ENCODE peak calls at places on chromosomes 1 and 21, in ten cellular contexts. T is GM12865, L is BE2C, M is esophagus muscularis mucosa, G is colonic mucosa, D is body of pancreas, K is AG04450, X is stomach, Y is lower leg skin, P is ovary. O is an unnamed sample.

GRCh38 chr1:213989740-213990472 is 2.1 kb downstream of the PROX1 start:
- DNase-seq in Y (no peak), K (no peak), P (no peak), X (no peak), T (no peak), M (peak), L (peak), D (peak), G (peak), O (no peak)

GRCh38 chr1:155934933-155935590 is 849 bp upstream of the KHDC4 start:
- DNase-seq in L (no peak), K (no peak), X (no peak), M (no peak), D (no peak), T (no peak), P (no peak), Y (peak), G (no peak), O (no peak)

GRCh38 chr1:232463226-232463625 is 166.7 kb downstream of the SIPA1L2 start:
- DNase-seq in M (no peak), T (no peak), D (no peak), G (no peak), L (no peak), P (no peak), X (no peak), Y (no peak), K (no peak), O (no peak)

GRCh38 chr1:63857478-63857877 is 83.7 kb downstream of the ROR1 start:
- DNase-seq in D (no peak), Y (no peak), P (no peak), K (no peak), X (no peak), L (no peak), T (no peak), M (no peak), G (no peak), O (no peak)

GRCh38 chr1:42876009-42876408 is 29.6 kb downstream of the ZNF691 start:
- DNase-seq in P (no peak), D (no peak), Y (no peak), L (no peak), X (no peak), K (no peak), M (no peak), T (no peak), G (no peak), O (no peak)

GRCh38 chr21:36437745-36438128 is 42.2 kb downstream of the CLDN14 start:
- DNase-seq in T (peak), P (no peak), L (no peak), K (peak), D (no peak), M (no peak), G (no peak), X (peak), Y (no peak), O (no peak)

GRCh38 chr1:9086060-9086459 is 16.6 kb upstream of the SLC2A5 start:
- DNase-seq in T (no peak), L (no peak), M (no peak), G (no peak), Y (no peak), D (no peak), K (no peak), X (no peak), P (no peak), O (no peak)

GRCh38 chr1:44894591-44894990 is 51.5 kb upstream of the PTCH2 start:
- DNase-seq in G (no peak), M (no peak), T (no peak), L (no peak), K (peak), P (no peak), D (no peak), X (no peak), Y (no peak), O (no peak)

GRCh38 chr1:111842411-111842810 is 86.7 kb downstream of the DDX20 start:
- DNase-seq in L (no peak), K (no peak), G (no peak), T (no peak), X (no peak), P (no peak), D (no peak), Y (no peak), M (no peak), O (no peak)

GRCh38 chr1:101285922-101286568 is 49.2 kb downstream of the S1PR1 start:
- DNase-seq in G (no peak), Y (no peak), K (no peak), M (no peak), X (no peak), T (no peak), P (no peak), L (no peak), D (no peak), O (no peak)

GRCh38 chr1:7579831-7580804 is 191.0 kb upstream of the VAMP3 start:
- DNase-seq in G (no peak), X (no peak), M (no peak), Y (peak), L (no peak), K (no peak), D (peak), P (peak), T (no peak), O (no peak)

GRCh38 chr21:36627242-36627641 is 71.7 kb upstream of the SIM2 start:
- DNase-seq in D (no peak), X (no peak), T (no peak), G (no peak), M (no peak), L (no peak), K (no peak), P (no peak), Y (no peak), O (no peak)

GRCh38 chr1:241603626-241604337 is 36.4 kb downstream of the CHML start:
- DNase-seq in M (no peak), G (no peak), T (no peak), P (no peak), X (no peak), L (no peak), K (no peak), Y (no peak), D (no peak), O (no peak)

GRCh38 chr1:234430691-234431090 is 48.3 kb downstream of the TARBP1 start:
- DNase-seq in Y (no peak), P (no peak), K (no peak), X (no peak), T (no peak), D (no peak), L (no peak), M (no peak), G (no peak), O (no peak)

GRCh38 chr1:66253330-66253921 is 280.5 kb upstream of the SGIP1 start:
- DNase-seq in P (no peak), M (no peak), G (no peak), D (no peak), X (no peak), L (no peak), T (peak), K (peak), Y (no peak), O (peak)

GRCh38 chr1:184483101-184483813 is 96.4 kb downstream of the C1orf21 start:
- DNase-seq in M (no peak), G (no peak), X (peak), Y (no peak), K (peak), P (no peak), L (no peak), T (peak), D (peak), O (peak)

GRCh38 chr1:66373072-66373685 is 160.8 kb upstream of the SGIP1 start:
- DNase-seq in Y (no peak), X (no peak), G (no peak), L (no peak), T (peak), K (no peak), M (no peak), P (no peak), D (no peak), O (no peak)

GRCh38 chr1:202101182-202101581 is 21.5 kb upstream of the GPR37L1 start:
- DNase-seq in D (no peak), P (no peak), K (no peak), L (peak), G (peak), Y (no peak), M (no peak), T (no peak), X (peak), O (no peak)

GRCh38 chr21:42929969-42930368 is 4.5 kb upstream of the ERVH48-1 start:
- DNase-seq in M (no peak), K (no peak), D (no peak), L (no peak), T (no peak), P (no peak), X (no peak), Y (no peak), G (no peak), O (no peak)

GRCh38 chr1:60170709-60171108 is 97.1 kb upstream of the C1orf87 start:
- DNase-seq in L (no peak), X (no peak), M (no peak), D (no peak), P (no peak), K (no peak), T (no peak), Y (no peak), G (no peak), O (no peak)

GRCh38 chr1:58592521-58593134 is 15.6 kb upstream of the TACSTD2 start:
- DNase-seq in P (peak), Y (no peak), K (peak), T (no peak), X (peak), L (no peak), G (no peak), D (peak), M (no peak), O (peak)

GRCh38 chr1:213374369-213374768 is 323.3 kb downstream of the RPS6KC1 start:
- DNase-seq in X (peak), P (no peak), L (peak), G (peak), M (no peak), Y (no peak), K (no peak), T (peak), D (peak), O (no peak)

GRCh38 chr21:46347791-46348381 is 23.9 kb downstream of the PCNT start:
- DNase-seq in M (no peak), G (no peak), Y (no peak), P (no peak), D (no peak), T (no peak), K (no peak), L (no peak), X (no peak), O (no peak)

GRCh38 chr21:16773206-16773605 is 739.6 kb upstream of the CXADR start:
- DNase-seq in P (no peak), L (no peak), M (no peak), K (peak), T (no peak), D (no peak), G (no peak), Y (no peak), X (no peak), O (no peak)

GRCh38 chr1:36411674-36412648 is 14.3 kb upstream of the LSM10 start:
- DNase-seq in P (no peak), D (no peak), X (no peak), Y (no peak), T (peak), M (no peak), G (no peak), K (no peak), L (peak), O (no peak)
- TF ChIP-seq CTCF in P (no peak), D (no peak), X (no peak), Y (no peak), T (no peak), M (no peak), G (no peak), K (no peak), L (no peak), O (no peak)

GRCh38 chr1:109930252-109930993 is 19.8 kb downstream of the CSF1 start:
- DNase-seq in Y (peak), K (no peak), M (no peak), X (no peak), L (no peak), P (no peak), T (no peak), G (no peak), D (no peak), O (no peak)
- H3K4me3 ChIP-seq in Y (no peak), K (no peak), M (no peak), X (no peak), L (no peak), P (no peak), T (no peak), G (no peak), D (no peak), O (no peak)

GRCh38 chr1:226407199-226407496 is 745 bp downstream of the PARP1 start:
- DNase-seq in Y (no peak), P (no peak), K (no peak), L (no peak), M (no peak), D (no peak), X (no peak), T (no peak), G (no peak), O (no peak)

GRCh38 chr1:226407497-226408284 is at the start of gene PARP1:
- DNase-seq in K (no peak), P (peak), M (peak), G (peak), T (peak), L (peak), D (peak), Y (peak), X (peak), O (peak)

GRCh38 chr1:226406401-226406881 is 1.5 kb downstream of the PARP1 start:
- DNase-seq in D (no peak), G (no peak), L (no peak), P (no peak), K (no peak), M (no peak), Y (peak), X (no peak), T (peak), O (no peak)

GRCh38 chr1:226409392-226409791 is 1.5 kb upstream of the PARP1 start:
- DNase-seq in T (no peak), L (no peak), M (no peak), D (no peak), G (no peak), Y (peak), P (no peak), X (no peak), K (no peak), O (no peak)

DNA sequence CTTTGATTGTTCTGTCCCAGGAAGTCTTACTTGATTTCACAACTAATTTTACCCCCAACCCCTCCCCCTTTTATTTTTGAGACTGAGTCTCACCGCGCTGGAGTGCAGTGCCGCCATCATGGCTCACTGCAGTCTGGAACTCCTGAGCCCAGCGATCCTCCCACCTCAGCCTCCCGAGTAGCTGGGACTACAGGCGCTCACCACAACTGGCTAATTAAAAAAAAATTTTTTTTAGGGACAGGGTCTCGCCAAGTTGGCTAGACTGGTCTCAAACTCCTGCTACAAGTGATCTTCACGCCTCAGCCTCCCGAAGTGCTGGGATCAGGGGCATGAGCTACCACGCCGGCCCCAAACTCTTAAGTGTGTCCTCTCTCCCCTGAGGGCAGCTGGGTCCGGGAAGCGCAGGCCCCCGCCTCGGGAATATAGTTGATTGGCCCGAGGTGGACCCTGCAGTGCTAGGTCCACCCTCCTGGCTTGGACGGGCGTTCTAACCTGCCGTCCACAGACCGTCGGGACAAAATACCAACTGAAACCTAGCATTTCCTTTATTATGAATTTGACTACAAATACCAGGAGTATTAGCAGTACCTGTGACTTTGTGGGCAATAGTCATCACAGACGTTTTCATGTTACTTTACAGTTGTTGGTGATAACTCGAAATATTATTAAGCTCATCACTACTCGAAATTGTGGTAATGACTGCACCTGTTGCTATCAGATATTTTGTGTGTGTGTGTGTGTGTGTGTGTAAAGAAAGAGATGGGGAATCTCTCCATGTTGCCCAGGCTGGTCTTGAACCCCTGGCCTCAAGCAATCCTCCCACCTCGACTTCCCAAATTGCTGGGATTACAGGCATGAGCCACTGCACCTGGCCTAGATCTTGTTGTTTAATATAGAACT is 642 bp upstream of the PARP1 start:
- DNase-seq in L (no peak), K (no peak), X (no peak), Y (peak), M (no peak), G (peak), T (no peak), P (no peak), D (peak), O (no peak)
- TF ChIP-seq CTCF in L (no peak), K (no peak), X (no peak), Y (no peak), M (no peak), G (no peak), T (no peak), P (no peak), D (no peak), O (no peak)

GRCh38 chr1:35932158-35932636 is 1.3 kb downstream of the AGO3 start:
- DNase-seq in P (no peak), L (no peak), G (no peak), X (no peak), D (no peak), M (no peak), Y (no peak), T (no peak), K (no peak), O (no peak)
- H3K4me3 ChIP-seq in P (peak), L (peak), G (peak), X (peak), D (no peak), M (peak), Y (peak), T (peak), K (peak), O (peak)

GRCh38 chr1:47002211-47002610 is 21.3 kb upstream of the CYP4X1 start:
- DNase-seq in M (no peak), K (no peak), P (no peak), X (no peak), L (no peak), D (no peak), T (no peak), Y (no peak), G (no peak), O (no peak)
- TF ChIP-seq CTCF in M (no peak), K (no peak), P (no peak), X (no peak), L (peak), D (no peak), T (peak), Y (no peak), G (no peak), O (peak)

GRCh38 chr1:50426702-50427085 is 3.5 kb upstream of the DMRTA2 start:
- DNase-seq in G (no peak), T (no peak), X (no peak), D (no peak), K (no peak), Y (no peak), L (no peak), M (peak), P (no peak), O (no peak)

GRCh38 chr1:50427086-50427817 is 4.0 kb upstream of the DMRTA2 start:
- DNase-seq in D (no peak), M (no peak), G (no peak), Y (no peak), T (no peak), P (no peak), X (no peak), L (no peak), K (no peak), O (no peak)

GRCh38 chr1:50426108-50426700 is 3.0 kb upstream of the DMRTA2 start:
- DNase-seq in P (no peak), M (peak), G (no peak), Y (no peak), D (no peak), K (no peak), X (no peak), T (no peak), L (no peak), O (no peak)

GRCh38 chr1:50430010-50430405 is 6.8 kb upstream of the DMRTA2 start:
- DNase-seq in L (no peak), T (no peak), K (no peak), P (no peak), G (no peak), X (no peak), M (no peak), D (no peak), Y (no peak), O (no peak)

GRCh38 chr1:50427818-50428779 is 4.9 kb upstream of the DMRTA2 start:
- DNase-seq in P (no peak), X (no peak), T (no peak), D (no peak), Y (no peak), L (no peak), G (no peak), K (no peak), M (no peak), O (no peak)
- H3K4me3 ChIP-seq in P (no peak), X (no peak), T (no peak), D (no peak), Y (no peak), L (peak), G (no peak), K (no peak), M (no peak), O (no peak)

DNA sequence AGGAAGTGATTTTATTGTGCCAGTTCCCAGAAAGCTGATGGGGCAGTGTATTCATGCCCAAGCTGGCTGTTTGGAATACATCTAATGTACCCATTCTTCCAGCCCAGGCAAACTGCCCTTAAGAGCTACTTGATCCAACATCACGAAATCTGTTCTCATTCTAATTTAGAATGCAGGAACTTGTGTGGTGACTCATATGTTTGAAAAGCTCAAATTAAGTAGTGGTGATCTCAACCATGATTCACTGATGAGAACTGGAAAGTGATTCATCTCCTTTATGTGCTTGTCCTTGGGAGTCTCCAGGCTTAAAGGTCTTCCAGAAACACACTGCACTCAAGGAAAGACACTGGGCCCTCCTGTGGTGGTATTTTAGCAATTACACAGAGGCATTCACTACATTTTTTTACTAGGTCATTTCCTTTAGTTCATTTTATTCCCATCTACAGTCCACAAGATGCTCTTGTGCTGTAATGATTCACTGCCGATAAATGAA is 65.4 kb downstream of the RPE65 start:
- DNase-seq in T (no peak), L (no peak), G (no peak), K (peak), D (no peak), X (no peak), P (no peak), M (no peak), Y (no peak), O (no peak)
- TF ChIP-seq CTCF in T (no peak), L (no peak), G (no peak), K (peak), D (no peak), X (no peak), P (peak), M (no peak), Y (no peak), O (no peak)

GRCh38 chr21:25801217-25802015 is 66.6 kb downstream of the GABPA start:
- DNase-seq in T (peak), L (peak), P (peak), D (peak), Y (peak), G (peak), K (peak), M (peak), X (peak), O (peak)
- H3K4me3 ChIP-seq in T (no peak), L (no peak), P (no peak), D (no peak), Y (no peak), G (no peak), K (no peak), M (no peak), X (no peak), O (no peak)

O was measured in LNCaP clone FGC.